ENCODE peak calls at places on chromosomes 16 and 17, in seven cellular contexts. Z is vagina, V is hepatocyte, O is heart right ventricle, R is astrocyte, B is uterus, H is stomach. M is an unnamed sample.

GRCh38 chr16:23378256-23378655 is 74.7 kb downstream of the COG7 start:
- DNase-seq in Z (no peak), R (no peak), V (no peak), O (no peak), H (no peak), B (no peak), M (peak; percentile 56)

GRCh38 chr17:37605813-37606505 is 3.3 kb downstream of the SYNRG start:
- DNase-seq in Z (no peak), H (no peak), O (no peak), R (peak; percentile 42), V (no peak), B (no peak), M (no peak)

GRCh38 chr16:30656974-30657865 is 1.0 kb upstream of the FBRS start:
- DNase-seq in B (no peak), H (no peak), R (no peak), O (no peak), Z (no peak), V (no peak), M (no peak)

GRCh38 chr17:732788-733720 is 658 bp downstream of the TLCD3A start:
- DNase-seq in H (peak; percentile 61), Z (no peak), R (no peak), O (peak; percentile 31), V (peak; percentile 68), B (no peak), M (peak; percentile 87)

GRCh38 chr16:49127103-49127502 is 154.5 kb downstream of the CBLN1 start:
- DNase-seq in B (no peak), Z (no peak), O (no peak), R (no peak), V (peak; percentile 31), H (no peak), M (no peak)

GRCh38 chr16:27289669-27290068 is 21.1 kb upstream of the NSMCE1 start:
- DNase-seq in Z (no peak), B (no peak), H (no peak), R (peak; percentile 42), O (no peak), V (no peak), M (no peak)

GRCh38 chr17:81885869-81886548 is 5.4 kb downstream of the ALYREF start:
- DNase-seq in O (no peak), B (no peak), R (peak; percentile 55), H (no peak), V (no peak), Z (no peak), M (peak; percentile 86)

GRCh38 chr16:25343976-25344375 is 86.3 kb upstream of the ZKSCAN2 start:
- DNase-seq in V (no peak), O (no peak), H (no peak), R (no peak), B (no peak), Z (no peak), M (no peak)

GRCh38 chr17:247767-248166 is 66.3 kb upstream of the DOC2B start:
- DNase-seq in R (no peak), O (no peak), V (no peak), B (peak; percentile 26), Z (no peak), H (peak; percentile 55), M (peak; percentile 73)

GRCh38 chr17:1896243-1897163 is 66.7 kb downstream of the RPA1 start:
- DNase-seq in V (no peak), Z (no peak), R (no peak), B (no peak), O (no peak), H (no peak), M (no peak)

GRCh38 chr16:12500771-12501170 is 302.9 kb downstream of the CPPED1 start:
- DNase-seq in B (no peak), Z (no peak), O (peak; percentile 22), R (no peak), V (peak; percentile 43), H (peak; percentile 56), M (no peak)

GRCh38 chr17:66580601-66581385 is 254.1 kb upstream of the CACNG5 start:
- DNase-seq in Z (no peak), B (peak; percentile 82), O (peak; percentile 19), R (no peak), V (peak; percentile 53), H (peak; percentile 34), M (peak; percentile 86)

GRCh38 chr17:13182450-13182849 is 164.6 kb upstream of the ELAC2 start:
- DNase-seq in O (no peak), B (no peak), V (no peak), R (no peak), Z (no peak), H (no peak), M (no peak)

GRCh38 chr16:53090591-53091507 is 36.1 kb downstream of the CHD9 start:
- DNase-seq in H (peak; percentile 71), R (peak; percentile 98), B (peak; percentile 98), Z (no peak), O (peak; percentile 92), V (peak; percentile 73), M (peak; percentile 97)

GRCh38 chr16:83954577-83955016 is 1.6 kb downstream of the OSGIN1 start:
- DNase-seq in O (no peak), H (peak; percentile 56), B (peak; percentile 38), R (peak; percentile 41), V (peak; percentile 85), Z (no peak), M (peak; percentile 78)

GRCh38 chr16:11586375-11586855 is 304 bp downstream of the LITAF start:
- DNase-seq in R (no peak), V (peak; percentile 27), Z (no peak), O (no peak), H (no peak), B (no peak), M (peak; percentile 81)

GRCh38 chr17:61659437-61659836 is 68.4 kb upstream of the NACA2 start:
- DNase-seq in R (no peak), Z (no peak), V (no peak), H (no peak), O (no peak), B (no peak), M (no peak)

GRCh38 chr17:12815642-12816141 is 26.4 kb downstream of the ARHGAP44 start:
- DNase-seq in Z (no peak), B (no peak), R (no peak), H (no peak), O (no peak), V (no peak), M (no peak)

GRCh38 chr16:22646948-22647556 is 136.4 kb downstream of the NPIPB5 start:
- DNase-seq in V (no peak), B (no peak), O (no peak), H (no peak), R (no peak), Z (no peak), M (no peak)

GRCh38 chr17:45812102-45812501 is 28.0 kb downstream of the CRHR1 start:
- DNase-seq in R (peak; percentile 3), Z (no peak), B (no peak), V (no peak), O (no peak), H (no peak), M (no peak)

GRCh38 chr17:35373984-35374765 is 754 bp upstream of the SLFN11 start:
- DNase-seq in R (peak; percentile 16), Z (no peak), B (peak; percentile 38), H (peak; percentile 47), V (peak; percentile 23), O (peak; percentile 69), M (peak; percentile 78)

GRCh38 chr16:63008688-63009087 is 972.5 kb upstream of the CDH8 start:
- DNase-seq in V (no peak), B (no peak), O (no peak), R (no peak), H (no peak), Z (no peak), M (no peak)

GRCh38 chr16:14069818-14070217 is 1.3 kb upstream of the MRTFB start:
- DNase-seq in O (no peak), H (no peak), Z (no peak), R (no peak), V (no peak), B (no peak), M (no peak)

GRCh38 chr17:32774286-32775084 is 102.4 kb downstream of the MYO1D start:
- DNase-seq in V (no peak), Z (no peak), O (no peak), B (no peak), H (no peak), R (no peak), M (no peak)

GRCh38 chr17:60832206-60832605 is 154.6 kb downstream of the BCAS3 start:
- DNase-seq in V (no peak), B (no peak), H (no peak), O (no peak), Z (no peak), R (peak; percentile 39), M (no peak)

GRCh38 chr17:36614974-36615373 is 13.6 kb downstream of the MRM1 start:
- DNase-seq in R (no peak), V (no peak), O (no peak), H (no peak), B (no peak), Z (no peak), M (no peak)

GRCh38 chr17:5877948-5878347 is 192.2 kb upstream of the WSCD1 start:
- DNase-seq in Z (no peak), R (no peak), O (peak; percentile 37), V (no peak), H (no peak), B (no peak), M (no peak)
- H3K4me1 ChIP-seq in Z (no peaks in the 10 kb centered on the region), R (no peaks in the 10 kb centered on the region), O (peaks cover 8% of the 10 kb centered on the region), V (no peaks in the 10 kb centered on the region), H (peaks cover 6% of the 10 kb centered on the region), B (no peaks in the 10 kb centered on the region), M (no peaks in the 10 kb centered on the region)

GRCh38 chr16:1941162-1941923 is 1.7 kb downstream of the MSRB1 start:
- DNase-seq in H (no peak), R (peak; percentile 94), Z (no peak), B (no peak), V (no peak), O (no peak), M (no peak)
- H3K4me3 ChIP-seq in H (peak overlapping the region; percentile 74), R (peak overlapping the region; percentile 70), Z (no peak overlapping the region), B (no peak overlapping the region), V (no peak overlapping the region), O (no peak overlapping the region), M (peak overlapping the region; percentile 86)

DNA sequence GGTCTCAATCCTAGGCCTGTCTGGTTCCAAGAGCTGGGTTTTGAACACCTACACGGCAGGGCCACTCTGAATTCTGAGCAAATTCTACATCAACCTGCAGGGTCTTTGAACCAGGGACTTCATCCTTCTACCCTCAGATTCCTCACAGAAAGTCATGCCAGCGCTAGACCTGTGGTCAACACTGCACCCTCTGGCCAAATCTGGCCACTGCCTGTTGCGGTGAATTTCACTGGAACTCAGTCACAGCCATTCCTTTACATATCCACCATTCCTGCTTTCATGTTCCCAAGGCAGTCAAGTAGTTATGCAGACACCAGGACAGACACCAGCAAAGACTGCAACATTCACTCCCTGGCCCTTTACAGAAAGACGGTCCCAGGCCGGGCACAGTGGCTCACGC is 144.6 kb downstream of the C16orf95 start:
- DNase-seq in O (no peak), B (no peak), Z (no peak), H (no peak), V (no peak), R (no peak), M (no peak)
- TF ChIP-seq CTCF in O (no peak), B (no peak), Z (no peak), H (no peak), V (no peak), R (peak; percentile 15), M (no peak)

DNA sequence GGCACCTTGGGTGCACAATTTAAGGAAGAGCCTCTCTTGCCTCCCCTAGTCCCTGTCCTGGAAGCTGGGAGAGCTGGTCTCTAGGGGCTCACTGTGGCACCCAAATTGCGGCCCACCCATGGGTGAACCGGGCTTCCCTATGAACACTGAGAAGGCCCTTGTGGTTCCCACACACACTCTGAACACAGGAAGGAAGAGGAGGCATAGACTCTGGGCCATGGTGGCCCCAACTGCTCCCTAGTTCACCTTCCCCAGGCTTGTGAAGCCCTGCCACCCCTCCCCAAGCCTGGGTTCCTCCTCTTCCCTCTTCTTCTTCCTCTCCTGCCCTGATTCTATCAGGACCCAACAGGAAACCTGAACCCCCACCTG is 10.5 kb downstream of the SREBF1 start:
- DNase-seq in V (no peak), O (no peak), H (no peak), B (no peak), R (no peak), Z (no peak), M (no peak)
- H3K4me1 ChIP-seq in V (peaks cover 55% of the 10 kb centered on the region), O (peaks cover 61% of the 10 kb centered on the region), H (peaks cover 95% of the 10 kb centered on the region), B (peaks cover 36% of the 10 kb centered on the region), R (peaks cover 33% of the 10 kb centered on the region), Z (peaks cover 87% of the 10 kb centered on the region), M (peaks cover 44% of the 10 kb centered on the region)

M was measured in kidney.